ENCODE peak calls at places on chromosomes 6 and 20, in nine cellular contexts. H is fibroblast of villous mesenchyme, E is NCI-H2171, V is HS-5, I is fibroblast of lung, Y is osteocyte, N is epithelial cell of prostate, Z is endothelial cell, U is glutamatergic neuron. R is an unnamed sample.

GRCh38 chr20:47989957-47990356 is 204.7 kb upstream of the SULF2 start:
- DNase-seq in H (no peak), E (no peak), V (no peak), I (no peak), Y (no peak), N (peak), Z (no peak), U (no peak), R (no peak)

GRCh38 chr20:14498809-14499208 is 161.4 kb upstream of the FLRT3 start:
- DNase-seq in H (peak), E (peak), V (no peak), I (peak), Y (no peak), N (no peak), Z (no peak), U (peak), R (no peak)

GRCh38 chr20:3716195-3716834 is 3.9 kb upstream of the SIGLEC1 start:
- DNase-seq in H (peak), E (no peak), V (no peak), I (peak), Y (no peak), N (no peak), Z (peak), U (peak), R (no peak)

GRCh38 chr6:104896914-104897313 is 37.2 kb upstream of the HACE1 start:
- DNase-seq in H (no peak), E (no peak), V (no peak), I (peak), Y (no peak), N (no peak), Z (no peak), U (no peak), R (no peak)

GRCh38 chr20:35907017-35907685 is 47.2 kb downstream of the SCAND1 start:
- DNase-seq in H (no peak), E (no peak), V (no peak), I (no peak), Y (no peak), N (no peak), Z (no peak), U (no peak), R (no peak)

GRCh38 chr6:53018443-53018842 is 23.4 kb upstream of the GSTA4 start:
- DNase-seq in H (no peak), E (no peak), V (no peak), I (no peak), Y (no peak), N (no peak), Z (no peak), U (no peak), R (no peak)

GRCh38 chr6:56663344-56663743 is 20.7 kb upstream of the DST start:
- DNase-seq in H (no peak), E (no peak), V (no peak), I (no peak), Y (no peak), N (peak), Z (no peak), U (no peak), R (no peak)

GRCh38 chr6:101806241-101806640 is 412.7 kb downstream of the GRIK2 start:
- DNase-seq in H (peak), E (no peak), V (peak), I (no peak), Y (no peak), N (no peak), Z (no peak), U (no peak), R (no peak)